ENCODE peak calls at places on chromosomes 6 and 20, in five cellular contexts. I is IMR-90, D is sigmoid colon, U is thyroid gland, T is breast epithelium. N is an unnamed sample.

GRCh38 chr6:131728296-131728939 is 17.6 kb upstream of the CTAGE9 start:
- DNase-seq in D (no peak), I (peak; percentile 14), T (no peak), U (no peak), N (no peak)

GRCh38 chr6:14281831-14282230 is 164.3 kb downstream of the CD83 start:
- DNase-seq in T (no peak), I (no peak), U (no peak), D (no peak), N (no peak)

GRCh38 chr6:158706369-158706982 is 56.6 kb downstream of the SYTL3 start:
- DNase-seq in D (peak; percentile 86), I (peak; percentile 51), U (peak; percentile 77), T (no peak), N (peak; percentile 82)

GRCh38 chr20:47970282-47970903 is 185.1 kb upstream of the SULF2 start:
- DNase-seq in T (no peak), D (no peak), I (no peak), U (no peak), N (no peak)

GRCh38 chr6:134480593-134480992 is 162.7 kb upstream of the SGK1 start:
- DNase-seq in I (peak; percentile 51), U (no peak), T (no peak), D (no peak), N (no peak)

GRCh38 chr20:53037621-53038020 is 65.5 kb downstream of the TSHZ2 start:
- DNase-seq in D (no peak), I (no peak), U (no peak), T (no peak), N (no peak)

GRCh38 chr20:15917333-15917732 is 655.9 kb downstream of the KIF16B start:
- DNase-seq in T (no peak), U (no peak), I (no peak), D (no peak), N (no peak)

GRCh38 chr6:143451531-143451930 is 926 bp downstream of the PEX3 start:
- DNase-seq in D (no peak), U (no peak), T (no peak), I (no peak), N (no peak)

GRCh38 chr20:38698541-38698940 is 25.7 kb upstream of the SLC32A1 start:
- DNase-seq in I (no peak), U (no peak), D (no peak), T (no peak), N (no peak)

GRCh38 chr6:54107470-54107869 is 3.8 kb upstream of the MLIP start:
- DNase-seq in D (no peak), T (no peak), I (no peak), U (no peak), N (no peak)

GRCh38 chr6:52718535-52718934 is 44.7 kb downstream of the GSTA2 start:
- DNase-seq in U (no peak), T (no peak), I (peak; percentile 17), D (no peak), N (no peak)

GRCh38 chr20:20785226-20785625 is 72.8 kb upstream of the RALGAPA2 start:
- DNase-seq in U (no peak), I (no peak), D (no peak), T (no peak), N (no peak)

GRCh38 chr20:38934530-38934929 is 8.3 kb downstream of the FAM83D start:
- DNase-seq in I (no peak), U (no peak), T (no peak), D (no peak), N (no peak)

GRCh38 chr20:57579898-57580447 is 19.1 kb downstream of the PCK1 start:
- DNase-seq in T (no peak), U (no peak), I (no peak), D (peak; percentile 73), N (no peak)

GRCh38 chr6:70734381-70734780 is 66.7 kb downstream of the SMAP1 start:
- DNase-seq in T (no peak), U (no peak), D (no peak), I (no peak), N (no peak)

GRCh38 chr20:47300071-47300470 is 56.4 kb downstream of the ZMYND8 start:
- DNase-seq in T (no peak), I (peak; percentile 72), D (no peak), U (no peak), N (no peak)

GRCh38 chr20:57677323-57677982 is 32.4 kb downstream of the PMEPA1 start:
- DNase-seq in I (no peak), T (no peak), U (no peak), D (no peak), N (no peak)

GRCh38 chr6:117776441-117776840 is 101.2 kb downstream of the NUS1 start:
- DNase-seq in U (no peak), I (peak; percentile 1), D (no peak), T (no peak), N (no peak)

DNA sequence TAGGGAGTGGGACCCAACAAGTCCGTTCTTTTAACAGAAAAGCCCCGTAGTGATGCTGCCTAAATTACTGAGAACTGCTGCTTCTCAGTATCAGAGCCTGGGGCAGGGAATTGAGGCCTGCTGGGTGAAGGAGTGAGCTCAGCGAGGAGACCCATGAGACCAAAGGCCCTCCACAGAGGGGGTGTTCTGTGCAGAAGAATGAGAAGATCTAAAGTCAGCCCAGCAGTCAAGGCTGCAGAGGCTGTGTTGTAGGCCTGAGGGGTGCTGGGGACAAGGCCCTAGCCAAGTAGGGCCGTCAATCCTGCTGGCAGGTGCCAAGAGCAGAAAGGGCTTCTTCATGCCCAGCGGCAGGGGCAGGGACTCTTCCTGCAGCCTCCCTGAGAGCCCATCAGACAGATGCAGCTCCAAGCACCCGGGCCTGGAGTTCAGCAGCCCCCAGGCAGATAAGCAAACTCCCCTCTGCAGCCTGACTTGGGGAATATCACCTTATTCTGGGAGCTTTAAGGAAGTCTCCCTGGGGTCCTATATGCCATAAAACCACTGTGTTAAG is 9.2 kb downstream of the CCDC167 start:
- DNase-seq in T (no peak), D (peak; percentile 27), U (no peak), I (no peak), N (no peak)
- TF ChIP-seq POLR2A in T (no peak), D (no peak), U (no peak), I (no peak), N (no peak)

DNA sequence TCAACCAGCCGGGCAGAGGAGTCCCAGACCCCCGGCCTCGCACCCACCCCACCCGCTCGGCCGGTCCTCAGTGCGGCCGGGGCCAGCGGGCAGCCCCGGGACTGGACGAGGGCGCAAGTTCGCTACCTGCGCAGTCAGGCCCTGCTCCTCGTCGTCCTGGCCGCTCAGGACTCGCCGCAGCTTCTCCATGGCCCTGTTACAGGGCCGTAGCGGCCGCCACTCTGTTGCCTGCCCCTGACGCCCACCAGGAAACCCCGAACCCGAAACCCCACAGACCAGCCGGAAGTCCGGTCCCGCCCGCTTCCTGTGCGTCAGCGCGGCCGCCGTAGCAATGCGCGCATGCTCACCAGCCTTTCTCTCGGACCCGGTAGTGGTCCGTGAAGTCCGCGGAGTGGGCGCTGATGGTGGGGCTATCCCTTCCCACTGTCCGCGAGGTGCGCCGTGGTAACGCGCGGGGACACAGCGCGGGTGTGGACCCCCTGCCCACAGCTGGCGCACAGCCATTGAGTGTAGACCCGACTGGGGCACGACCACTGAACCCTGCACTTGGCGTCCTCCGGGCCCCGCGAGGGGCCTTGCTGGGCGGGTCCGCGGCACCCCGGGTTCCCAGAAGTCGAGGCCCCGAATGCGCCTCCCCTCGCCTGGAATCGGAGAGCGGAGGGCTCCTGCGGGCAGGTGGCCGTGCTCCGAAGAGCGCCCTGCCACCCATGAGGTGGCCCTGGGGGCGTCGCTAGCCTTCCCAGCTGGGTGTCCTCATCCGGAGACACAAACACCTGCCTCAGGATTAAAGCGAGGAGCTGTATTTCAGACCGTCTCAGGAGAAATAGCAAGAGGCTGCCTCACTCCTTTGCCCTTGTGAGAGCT is at the start of gene SFT2D1:
- DNase-seq in U (peak; percentile 82), I (peak; percentile 83), D (peak; percentile 92), T (peak; percentile 79), N (peak; percentile 91)
- TF ChIP-seq POLR2A in U (peak; percentile 86), I (peak; percentile 85), D (peak; percentile 90), T (peak; percentile 92), N (no peak)

GRCh38 chr6:31814677-31815024 is 432 bp downstream of the HSPA1L start:
- DNase-seq in T (peak; percentile 97), D (peak; percentile 99), I (peak; percentile 97), U (peak; percentile 98), N (peak; percentile 97)
- TF ChIP-seq POLR2A in T (peak; percentile 22), D (no peak), I (no peak), U (peak; percentile 96), N (peak; percentile 57)

GRCh38 chr6:32895006-32895345 is 41.0 kb downstream of the PSMB9 start:
- DNase-seq in I (no peak), U (no peak), T (no peak), D (no peak), N (no peak)

GRCh38 chr6:32888576-32888975 is 34.6 kb downstream of the PSMB9 start:
- DNase-seq in T (no peak), U (no peak), I (no peak), D (no peak), N (no peak)

GRCh38 chr6:32894085-32895005 is 40.4 kb downstream of the PSMB9 start:
- DNase-seq in U (peak; percentile 93), D (peak; percentile 96), I (peak; percentile 88), T (peak; percentile 94), N (peak; percentile 96)
- TF ChIP-seq POLR2A in U (peak; percentile 91), D (no peak), I (no peak), T (peak; percentile 32), N (no peak)

GRCh38 chr20:4170621-4171537 is 155.5 kb upstream of the RNF24 start:
- DNase-seq in I (no peak), T (no peak), D (no peak), U (no peak), N (peak; percentile 79)
- TF ChIP-seq POLR2A in I (no peak), T (no peak), D (no peak), U (no peak), N (no peak)

DNA sequence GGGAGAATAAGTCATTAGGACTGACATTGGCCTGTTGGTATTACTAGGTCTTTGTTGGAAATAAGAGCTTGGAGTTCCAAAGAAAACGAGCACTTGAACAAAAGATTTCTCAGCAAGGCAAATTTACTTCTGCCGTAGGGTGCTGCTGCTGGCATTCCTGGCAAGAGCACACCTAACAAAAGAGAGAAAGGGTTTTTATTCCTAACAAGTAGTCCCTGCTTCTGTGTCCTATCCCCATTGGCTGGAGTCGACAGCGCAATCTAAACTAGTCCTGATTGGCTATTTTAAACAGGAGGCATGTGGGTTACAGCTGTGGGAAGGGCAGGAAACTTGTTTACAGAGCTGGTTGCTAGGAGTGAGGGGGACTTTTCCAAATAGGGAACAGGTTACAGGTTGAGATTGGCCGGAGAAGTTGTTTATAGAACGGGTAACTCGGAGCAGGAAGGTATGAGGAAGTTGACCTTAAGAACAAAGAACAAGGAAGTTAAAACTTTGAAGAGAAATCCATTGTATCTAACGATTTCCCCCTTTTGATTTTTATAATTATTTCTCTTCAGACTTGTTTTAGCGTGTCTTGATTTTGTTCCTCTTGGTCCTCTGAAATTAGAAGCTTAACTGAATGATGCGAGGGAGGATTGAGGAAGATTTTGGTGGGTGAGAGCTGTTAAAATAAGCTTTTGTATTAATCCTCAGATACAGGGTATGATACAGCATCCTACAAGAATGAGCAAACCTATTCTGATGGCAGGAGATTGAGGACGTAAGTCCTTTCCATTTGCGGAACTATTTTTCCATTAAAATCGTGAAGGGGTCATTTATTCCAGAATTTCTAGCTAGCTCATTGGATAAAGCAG is 3.4 kb upstream of the ZNFX1 start:
- DNase-seq in D (no peak), U (no peak), I (no peak), T (no peak), N (no peak)
- TF ChIP-seq POLR2A in D (no peak), U (no peak), I (no peak), T (no peak), N (no peak)

N was measured in testis.